ENCODE peak calls at places on chromosomes 16 and 17, in seven cellular contexts. M, Z, L, U, G, R and A are unnamed samples.

GRCh38 chr16:19294156-19294649 is 8.7 kb downstream of the CLEC19A start:
- DNase-seq in L (no peak), R (peak; percentile 1), M (no peak), U (no peak), G (peak; percentile 57), Z (no peak), A (no peak)

GRCh38 chr16:24834459-24835335 is 11.1 kb upstream of the SLC5A11 start:
- DNase-seq in G (no peak), R (no peak), M (peak; percentile 44), Z (peak; percentile 81), U (no peak), L (no peak), A (no peak)

GRCh38 chr17:82926716-82927115 is 86.9 kb upstream of the ZNF750 start:
- DNase-seq in R (no peak), L (no peak), M (no peak), G (no peak), Z (no peak), U (no peak), A (no peak)

GRCh38 chr16:78249056-78249455 is 149.6 kb downstream of the WWOX start:
- DNase-seq in U (no peak), L (no peak), R (peak; percentile 47), M (no peak), G (no peak), Z (peak; percentile 85), A (no peak)

GRCh38 chr17:70089513-70090148 is 14.6 kb downstream of the KCNJ16 start:
- DNase-seq in Z (no peak), R (no peak), M (no peak), L (no peak), U (no peak), G (no peak), A (no peak)

GRCh38 chr16:76390476-76390875 is 113.3 kb downstream of the CNTNAP4 start:
- DNase-seq in Z (no peak), R (no peak), L (no peak), G (no peak), U (no peak), M (no peak), A (no peak)

GRCh38 chr17:78109489-78109761 is 19.1 kb downstream of the TMC6 start:
- DNase-seq in U (no peak), M (no peak), L (no peak), R (no peak), G (no peak), Z (no peak), A (no peak)

GRCh38 chr17:76612465-76612864 is 26.8 kb upstream of the ST6GALNAC2 start:
- DNase-seq in U (no peak), G (no peak), Z (no peak), M (no peak), L (no peak), R (no peak), A (no peak)

GRCh38 chr17:82378741-82379021 is 7.1 kb downstream of the UTS2R start:
- DNase-seq in Z (no peak), G (no peak), R (no peak), M (no peak), L (no peak), U (no peak), A (no peak)

GRCh38 chr16:75497558-75497957 is 2.3 kb upstream of the CHST6 start:
- DNase-seq in U (no peak), G (no peak), R (no peak), L (no peak), M (no peak), Z (no peak), A (no peak)